ENCODE peak calls at places on chromosomes 3 and 15, in eight cellular contexts. One of them, this sample, is unnamed.

GRCh38 chr3:127738192-127738840 is 65.6 kb downstream of the ABTB1 start:
- DNase-seq in Calu3: peak
- DNase-seq in PC-3: peak
- DNase-seq in Caco-2: no peak
- DNase-seq in left lung: no peak
- DNase-seq in K562: peak
- DNase-seq in heart left ventricle: peak
- DNase-seq in astrocyte: peak
- DNase-seq in this sample: no peak

GRCh38 chr15:74215958-74216357 is 13.4 kb upstream of the STRA6 start:
- DNase-seq in PC-3: no peak
- DNase-seq in left lung: no peak
- DNase-seq in astrocyte: peak
- DNase-seq in Calu3: no peak
- DNase-seq in Caco-2: no peak
- DNase-seq in heart left ventricle: no peak
- DNase-seq in K562: no peak
- DNase-seq in this sample: no peak

GRCh38 chr3:59535791-59536221 is 486.0 kb upstream of the CFAP20DC start:
- DNase-seq in K562: no peak
- DNase-seq in heart left ventricle: no peak
- DNase-seq in PC-3: peak
- DNase-seq in left lung: no peak
- DNase-seq in Calu3: no peak
- DNase-seq in astrocyte: peak
- DNase-seq in Caco-2: no peak
- DNase-seq in this sample: no peak

GRCh38 chr3:42662813-42663535 is 9.5 kb downstream of the ZBTB47 start:
- DNase-seq in PC-3: no peak
- DNase-seq in astrocyte: no peak
- DNase-seq in Caco-2: no peak
- DNase-seq in Calu3: no peak
- DNase-seq in heart left ventricle: no peak
- DNase-seq in left lung: peak
- DNase-seq in K562: no peak
- DNase-seq in this sample: no peak

GRCh38 chr15:91589360-91589759 is 264.1 kb upstream of the SLCO3A1 start:
- DNase-seq in K562: no peak
- DNase-seq in PC-3: peak
- DNase-seq in Calu3: no peak
- DNase-seq in heart left ventricle: no peak
- DNase-seq in left lung: no peak
- DNase-seq in astrocyte: no peak
- DNase-seq in Caco-2: no peak
- DNase-seq in this sample: no peak

GRCh38 chr3:64291345-64291744 is 66.1 kb upstream of the PRICKLE2 start:
- DNase-seq in Caco-2: no peak
- DNase-seq in PC-3: peak
- DNase-seq in heart left ventricle: peak
- DNase-seq in Calu3: peak
- DNase-seq in K562: no peak
- DNase-seq in left lung: no peak
- DNase-seq in astrocyte: peak
- DNase-seq in this sample: no peak

GRCh38 chr15:75059607-75060006 is 36.2 kb downstream of the PPCDC start:
- DNase-seq in PC-3: no peak
- DNase-seq in left lung: no peak
- DNase-seq in heart left ventricle: no peak
- DNase-seq in K562: no peak
- DNase-seq in astrocyte: no peak
- DNase-seq in Calu3: no peak
- DNase-seq in Caco-2: no peak
- DNase-seq in this sample: no peak

GRCh38 chr3:178060406-178060805 is 475.8 kb upstream of the KCNMB2 start:
- DNase-seq in left lung: no peak
- DNase-seq in K562: no peak
- DNase-seq in Caco-2: no peak
- DNase-seq in Calu3: no peak
- DNase-seq in heart left ventricle: peak
- DNase-seq in PC-3: no peak
- DNase-seq in astrocyte: no peak
- DNase-seq in this sample: no peak

GRCh38 chr3:130894130-130894872 is 417 bp downstream of the ATP2C1 start:
- DNase-seq in Calu3: peak
- DNase-seq in K562: peak
- DNase-seq in astrocyte: peak
- DNase-seq in heart left ventricle: peak
- DNase-seq in PC-3: no peak
- DNase-seq in Caco-2: peak
- DNase-seq in left lung: peak
- DNase-seq in this sample: no peak

GRCh38 chr3:37096292-37096691 is 78.1 kb downstream of the LRRFIP2 start:
- DNase-seq in astrocyte: peak
- DNase-seq in Calu3: no peak
- DNase-seq in left lung: no peak
- DNase-seq in K562: no peak
- DNase-seq in Caco-2: no peak
- DNase-seq in PC-3: peak
- DNase-seq in heart left ventricle: no peak
- DNase-seq in this sample: no peak

DNA sequence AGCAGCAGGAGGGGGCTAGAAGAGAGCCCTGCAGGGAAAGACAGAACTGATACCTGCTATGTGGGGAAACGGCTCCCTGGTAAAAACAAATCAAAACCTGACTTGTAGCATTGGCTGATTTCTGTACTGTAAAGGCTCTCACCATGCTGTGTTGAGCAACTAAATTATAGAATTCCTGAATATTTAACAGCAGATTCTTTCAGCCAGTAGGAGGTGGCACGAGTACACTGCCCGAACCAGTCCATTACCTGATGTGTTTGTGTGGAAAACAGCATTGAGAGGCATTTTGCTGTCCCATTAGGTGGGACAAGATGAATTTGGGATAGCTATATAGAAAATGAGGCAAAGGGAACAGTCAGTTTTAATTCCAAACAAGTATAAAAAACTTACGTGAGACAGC is 201.2 kb downstream of the ATP10A start:
- DNase-seq in Calu3: no peak
- DNase-seq in Caco-2: no peak
- DNase-seq in K562: no peak
- DNase-seq in PC-3: no peak
- DNase-seq in heart left ventricle: no peak
- DNase-seq in astrocyte: no peak
- DNase-seq in left lung: no peak
- DNase-seq in this sample: no peak
- TF ChIP-seq CTCF in Calu3: no peak
- TF ChIP-seq CTCF in Caco-2: no peak
- TF ChIP-seq CTCF in K562: no peak
- TF ChIP-seq CTCF in PC-3: no peak
- TF ChIP-seq CTCF in heart left ventricle: no peak
- TF ChIP-seq CTCF in astrocyte: no peak
- TF ChIP-seq CTCF in left lung: no peak
- TF ChIP-seq CTCF in this sample: no peak

DNA sequence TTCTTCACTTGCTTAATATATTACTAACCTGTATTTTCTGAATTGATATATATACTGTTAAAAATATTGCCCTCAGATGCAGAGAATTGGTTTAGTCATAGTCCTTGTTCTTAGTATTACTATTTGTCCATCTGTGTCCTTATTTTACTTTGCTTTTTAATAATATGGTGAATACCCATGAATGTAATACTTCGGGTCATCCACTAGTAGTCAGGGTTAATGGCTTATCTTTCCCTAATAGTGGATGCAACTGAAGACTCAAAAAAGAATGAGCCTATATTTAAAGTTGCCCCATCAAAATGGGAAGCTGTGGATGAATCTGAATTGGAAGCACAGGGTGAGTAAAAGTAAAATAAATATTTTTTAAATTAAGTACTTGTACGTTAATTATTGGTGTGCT is 36.5 kb downstream of the U2SURP start:
- DNase-seq in K562: no peak
- DNase-seq in Calu3: no peak
- DNase-seq in PC-3: no peak
- DNase-seq in heart left ventricle: no peak
- DNase-seq in Caco-2: no peak
- DNase-seq in astrocyte: no peak
- DNase-seq in left lung: no peak
- DNase-seq in this sample: no peak
- TF ChIP-seq CTCF in K562: no peak
- TF ChIP-seq CTCF in Calu3: no peak
- TF ChIP-seq CTCF in PC-3: peak
- TF ChIP-seq CTCF in heart left ventricle: no peak
- TF ChIP-seq CTCF in Caco-2: no peak
- TF ChIP-seq CTCF in astrocyte: no peak
- TF ChIP-seq CTCF in left lung: no peak
- TF ChIP-seq CTCF in this sample: no peak

DNA sequence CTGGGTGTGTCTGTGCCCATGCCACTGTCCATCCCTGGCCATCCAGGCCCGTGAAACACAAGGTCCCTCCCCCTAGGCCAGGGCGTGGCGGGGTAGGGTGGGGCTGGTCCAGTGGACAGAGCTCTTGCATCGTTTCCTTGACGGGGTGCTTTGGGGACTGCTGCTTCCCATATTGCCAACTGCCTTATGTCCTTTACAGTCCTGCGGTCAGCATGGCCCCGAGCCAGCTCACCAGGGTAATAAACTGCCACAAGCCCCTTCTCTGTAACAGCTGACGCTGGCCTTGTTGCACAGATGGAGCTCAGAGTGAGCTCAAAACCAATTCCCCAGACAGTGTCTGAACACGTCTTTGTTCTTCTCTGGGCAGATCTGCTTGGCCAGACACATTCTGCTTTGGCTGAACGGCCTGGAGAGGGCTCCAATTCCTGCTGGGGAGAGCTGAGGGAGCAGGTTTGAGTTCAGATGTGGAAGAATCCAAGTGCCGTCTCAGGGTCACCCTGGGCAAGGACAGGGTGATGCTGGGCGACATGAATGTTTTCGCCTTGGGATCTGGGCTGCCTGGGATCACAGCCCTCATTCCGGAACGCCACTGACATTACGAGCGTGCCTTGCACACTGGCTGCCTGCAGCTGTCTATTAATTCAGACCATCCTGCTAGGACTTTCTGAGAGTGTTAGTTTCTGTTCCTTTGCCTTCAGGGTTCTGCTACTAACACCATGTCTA is 51.5 kb downstream of the RGMA start:
- DNase-seq in Caco-2: peak
- DNase-seq in astrocyte: peak
- DNase-seq in heart left ventricle: peak
- DNase-seq in Calu3: no peak
- DNase-seq in PC-3: no peak
- DNase-seq in K562: no peak
- DNase-seq in left lung: peak
- DNase-seq in this sample: no peak
- TF ChIP-seq CTCF in Caco-2: no peak
- TF ChIP-seq CTCF in astrocyte: no peak
- TF ChIP-seq CTCF in heart left ventricle: no peak
- TF ChIP-seq CTCF in Calu3: no peak
- TF ChIP-seq CTCF in PC-3: no peak
- TF ChIP-seq CTCF in K562: no peak
- TF ChIP-seq CTCF in left lung: no peak
- TF ChIP-seq CTCF in this sample: no peak

DNA sequence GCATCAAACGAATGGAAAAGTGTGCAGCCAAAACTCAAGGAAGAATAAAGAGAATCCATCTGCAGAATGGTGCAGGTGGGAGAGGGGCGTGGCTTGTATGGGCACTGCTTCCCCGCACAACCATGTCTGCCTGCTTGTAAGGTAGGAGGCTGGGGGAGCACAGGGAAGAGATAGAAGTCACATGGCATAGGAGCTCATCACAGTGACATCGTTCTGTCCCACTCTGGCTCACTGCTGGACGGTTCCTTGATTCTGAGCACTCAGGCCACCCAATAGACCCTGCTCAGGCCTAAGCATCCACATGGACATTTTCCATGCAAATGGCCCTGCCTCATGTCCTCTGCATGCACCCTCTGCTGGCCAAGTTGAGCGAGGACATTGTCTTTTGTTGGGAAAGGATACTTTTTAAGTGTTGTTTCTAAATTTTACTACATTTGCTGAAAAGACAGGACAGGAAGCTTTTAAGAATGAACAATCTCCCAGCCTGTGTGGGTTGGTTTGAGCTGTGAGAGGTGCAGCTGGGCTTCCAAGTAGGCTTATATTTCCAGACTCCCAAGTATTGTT is 3.1 kb downstream of the MYLK start:
- DNase-seq in PC-3: peak
- DNase-seq in K562: peak
- DNase-seq in Caco-2: peak
- DNase-seq in left lung: no peak
- DNase-seq in Calu3: peak
- DNase-seq in astrocyte: peak
- DNase-seq in heart left ventricle: no peak
- DNase-seq in this sample: no peak
- TF ChIP-seq CTCF in PC-3: peak
- TF ChIP-seq CTCF in K562: peak
- TF ChIP-seq CTCF in Caco-2: peak
- TF ChIP-seq CTCF in left lung: peak
- TF ChIP-seq CTCF in Calu3: no peak
- TF ChIP-seq CTCF in astrocyte: peak
- TF ChIP-seq CTCF in heart left ventricle: no peak
- TF ChIP-seq CTCF in this sample: no peak

GRCh38 chr3:193190387-193190786 is 50.6 kb upstream of the PLAAT1 start:
- DNase-seq in PC-3: peak
- DNase-seq in heart left ventricle: no peak
- DNase-seq in Caco-2: no peak
- DNase-seq in K562: peak
- DNase-seq in Calu3: peak
- DNase-seq in left lung: no peak
- DNase-seq in astrocyte: peak
- DNase-seq in this sample: no peak
- TF ChIP-seq CTCF in PC-3: peak
- TF ChIP-seq CTCF in heart left ventricle: peak
- TF ChIP-seq CTCF in Caco-2: peak
- TF ChIP-seq CTCF in K562: peak
- TF ChIP-seq CTCF in Calu3: peak
- TF ChIP-seq CTCF in left lung: peak
- TF ChIP-seq CTCF in astrocyte: peak
- TF ChIP-seq CTCF in this sample: no peak

DNA sequence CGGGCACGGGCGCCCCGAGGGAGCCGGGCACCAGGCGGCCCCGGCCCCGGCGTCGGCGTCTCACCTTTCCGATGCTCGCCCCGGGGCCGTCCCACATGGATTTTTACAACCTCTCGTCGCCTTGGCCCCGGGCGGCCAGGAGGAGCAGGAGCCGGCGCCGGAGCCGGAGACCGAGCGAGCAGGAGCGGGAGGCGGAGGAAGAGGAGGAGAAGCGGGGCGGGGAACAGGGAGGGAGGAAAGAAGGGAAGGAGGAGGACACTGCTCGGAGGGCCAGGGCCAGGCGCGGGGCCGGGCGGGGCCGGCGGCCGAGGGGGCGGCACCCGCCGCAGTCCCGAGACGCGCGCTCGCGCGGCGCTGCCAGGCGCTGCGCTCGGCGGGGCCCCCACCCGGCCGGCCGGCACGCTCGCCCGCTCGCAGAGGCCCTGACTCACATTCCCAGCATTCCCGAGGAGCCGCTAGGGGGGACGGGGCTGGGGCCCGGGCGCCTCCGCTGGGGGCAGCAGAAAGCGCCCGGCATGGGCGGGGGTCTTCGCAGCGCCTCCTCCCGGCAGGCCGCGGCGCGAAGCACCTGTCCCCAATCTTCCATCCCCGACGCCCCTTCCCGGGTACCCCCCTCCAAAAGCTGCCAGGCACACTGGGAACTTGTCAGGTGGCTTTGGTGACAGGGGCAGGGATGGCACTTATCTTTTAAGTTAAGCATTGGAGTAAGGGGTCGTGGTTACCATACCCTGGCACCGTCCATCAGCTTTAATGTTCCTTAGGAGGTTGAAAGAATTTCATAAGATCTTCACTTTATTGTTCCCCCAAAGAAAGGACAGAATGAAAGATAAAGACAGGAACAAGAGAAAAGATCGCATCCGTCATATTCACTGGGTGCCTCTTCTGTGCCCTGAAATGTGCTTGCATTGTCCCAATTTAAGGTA is at the start of gene ERC2:
- DNase-seq in PC-3: peak
- DNase-seq in Caco-2: peak
- DNase-seq in Calu3: peak
- DNase-seq in left lung: peak
- DNase-seq in K562: no peak
- DNase-seq in heart left ventricle: peak
- DNase-seq in astrocyte: peak
- DNase-seq in this sample: no peak
- TF ChIP-seq CTCF in PC-3: peak
- TF ChIP-seq CTCF in Caco-2: peak
- TF ChIP-seq CTCF in Calu3: peak
- TF ChIP-seq CTCF in left lung: no peak
- TF ChIP-seq CTCF in K562: no peak
- TF ChIP-seq CTCF in heart left ventricle: no peak
- TF ChIP-seq CTCF in astrocyte: peak
- TF ChIP-seq CTCF in this sample: no peak

This sample was measured in omental fat pad.